ENCODE peak calls at places on chromosomes 2 and 18, in ten cellular contexts. F, B, K, W, N, X, H, R, M and E are unnamed samples.

GRCh38 chr2:219060821-219061791 is at the start of gene IHH:
- DNase-seq in N (peak), X (no peak), F (peak), R (peak), W (no peak), K (no peak), B (no peak), H (peak), M (peak), E (no peak)

GRCh38 chr2:62856228-62857040 is 150.9 kb downstream of the EHBP1 start:
- DNase-seq in K (no peak), W (no peak), N (no peak), F (no peak), B (peak), M (no peak), H (no peak), R (no peak), X (no peak), E (no peak)

GRCh38 chr18:77376043-77376732 is 126.5 kb downstream of the GALR1 start:
- DNase-seq in N (no peak), F (peak), H (no peak), K (no peak), X (no peak), B (no peak), R (no peak), W (no peak), M (peak), E (no peak)

GRCh38 chr2:214376631-214377624 is 33.9 kb upstream of the VWC2L start:
- DNase-seq in W (no peak), K (no peak), N (no peak), M (no peak), F (peak), R (no peak), B (no peak), H (no peak), X (no peak), E (no peak)

GRCh38 chr2:23404426-23404825 is 19.4 kb downstream of the KLHL29 start:
- DNase-seq in H (peak), W (peak), X (no peak), N (peak), B (no peak), F (peak), M (peak), R (no peak), K (peak), E (peak)

GRCh38 chr2:127085260-127085666 is 21.7 kb downstream of the BIN1 start:
- DNase-seq in W (no peak), N (no peak), K (no peak), M (no peak), F (no peak), H (peak), B (no peak), R (peak), X (no peak), E (no peak)

GRCh38 chr2:233387225-233387624 is 32.9 kb downstream of the DGKD start:
- DNase-seq in K (no peak), R (no peak), B (no peak), M (no peak), W (peak), F (no peak), X (no peak), H (no peak), N (no peak), E (no peak)

GRCh38 chr2:9618410-9618809 is 12.4 kb downstream of the YWHAQ start:
- DNase-seq in B (no peak), M (no peak), R (no peak), W (no peak), H (no peak), N (no peak), F (no peak), K (no peak), X (no peak), E (no peak)

GRCh38 chr2:211798868-211799267 is 739.7 kb downstream of the ERBB4 start:
- DNase-seq in X (no peak), R (no peak), W (no peak), N (no peak), F (no peak), B (no peak), M (no peak), H (no peak), K (no peak), E (no peak)

GRCh38 chr2:65922794-65923193 is 490.4 kb upstream of the SPRED2 start:
- DNase-seq in H (no peak), B (peak), R (no peak), N (no peak), K (peak), F (peak), X (no peak), W (peak), M (peak), E (no peak)

GRCh38 chr2:10080536-10081304 is 509 bp upstream of the CYS1 start:
- DNase-seq in N (peak), W (peak), K (no peak), B (no peak), H (peak), R (no peak), M (no peak), X (no peak), F (no peak), E (no peak)

GRCh38 chr2:7796200-7796563 is 879.0 kb downstream of the RNF144A start:
- DNase-seq in X (no peak), M (no peak), K (no peak), R (no peak), W (no peak), F (no peak), N (no peak), B (no peak), H (no peak), E (no peak)

GRCh38 chr18:54679318-54680149 is 88.5 kb downstream of the DYNAP start:
- DNase-seq in N (no peak), F (peak), R (no peak), M (no peak), B (no peak), K (no peak), H (peak), W (no peak), X (peak), E (no peak)

GRCh38 chr2:54176577-54176976 is 61.2 kb downstream of the ACYP2 start:
- DNase-seq in B (peak), R (no peak), F (peak), W (peak), H (peak), N (peak), K (peak), X (peak), M (peak), E (no peak)

GRCh38 chr2:200616193-200616592 is 30.4 kb downstream of the AOX1 start:
- DNase-seq in M (peak), N (no peak), H (no peak), W (no peak), B (no peak), X (no peak), F (no peak), K (no peak), R (no peak), E (no peak)

GRCh38 chr2:199818001-199818400 is 33.0 kb downstream of the FTCDNL1 start:
- DNase-seq in N (no peak), H (no peak), K (no peak), W (no peak), B (no peak), F (no peak), M (no peak), X (no peak), R (no peak), E (no peak)

GRCh38 chr2:96946625-96947024 is 39.8 kb downstream of the FAM178B start:
- DNase-seq in B (no peak), X (no peak), N (no peak), M (no peak), H (no peak), W (no peak), K (no peak), F (no peak), R (no peak), E (no peak)

GRCh38 chr2:173669271-173669853 is 295.8 kb downstream of the SP3 start:
- DNase-seq in R (no peak), H (no peak), B (no peak), W (no peak), K (no peak), X (no peak), F (peak), N (no peak), M (no peak), E (no peak)

GRCh38 chr2:173664520-173664919 is 300.7 kb downstream of the SP3 start:
- DNase-seq in W (no peak), N (no peak), F (no peak), H (no peak), K (no peak), M (no peak), B (no peak), X (no peak), R (no peak), E (no peak)

GRCh38 chr2:173667014-173667413 is 298.2 kb downstream of the SP3 start:
- DNase-seq in X (no peak), B (no peak), N (no peak), F (no peak), M (no peak), W (no peak), K (no peak), R (no peak), H (peak), E (no peak)

GRCh38 chr2:173669888-173670287 is 295.3 kb downstream of the SP3 start:
- DNase-seq in B (no peak), X (no peak), M (no peak), K (no peak), W (no peak), N (no peak), R (no peak), F (no peak), H (no peak), E (no peak)

DNA sequence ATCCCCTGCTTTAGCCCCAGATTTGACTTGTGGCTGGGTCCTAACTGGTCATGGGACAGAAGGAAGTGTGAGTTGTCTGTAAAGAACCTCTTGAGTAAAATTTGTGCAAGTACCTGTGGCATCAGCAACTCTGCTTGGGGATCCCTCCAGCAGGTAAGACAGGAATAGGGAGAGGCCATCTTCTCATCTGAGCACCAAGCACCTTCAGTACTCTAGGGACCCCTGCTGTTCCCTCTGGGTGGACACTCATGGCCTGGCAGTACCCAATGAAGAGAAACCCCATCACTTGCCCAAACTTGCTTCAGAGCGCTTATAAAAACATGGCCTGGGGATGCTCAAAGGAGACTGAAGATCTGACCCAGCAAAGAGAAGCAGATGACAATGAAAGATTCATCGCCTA is 297.8 kb downstream of the SP3 start:
- DNase-seq in W (no peak), H (no peak), M (no peak), X (peak), K (no peak), F (peak), N (no peak), R (no peak), B (no peak), E (no peak)
- TF ChIP-seq CTCF in W (no peak), H (no peak), M (no peak), X (peak), K (no peak), F (peak), N (no peak), R (no peak), B (no peak), E (no peak)

DNA sequence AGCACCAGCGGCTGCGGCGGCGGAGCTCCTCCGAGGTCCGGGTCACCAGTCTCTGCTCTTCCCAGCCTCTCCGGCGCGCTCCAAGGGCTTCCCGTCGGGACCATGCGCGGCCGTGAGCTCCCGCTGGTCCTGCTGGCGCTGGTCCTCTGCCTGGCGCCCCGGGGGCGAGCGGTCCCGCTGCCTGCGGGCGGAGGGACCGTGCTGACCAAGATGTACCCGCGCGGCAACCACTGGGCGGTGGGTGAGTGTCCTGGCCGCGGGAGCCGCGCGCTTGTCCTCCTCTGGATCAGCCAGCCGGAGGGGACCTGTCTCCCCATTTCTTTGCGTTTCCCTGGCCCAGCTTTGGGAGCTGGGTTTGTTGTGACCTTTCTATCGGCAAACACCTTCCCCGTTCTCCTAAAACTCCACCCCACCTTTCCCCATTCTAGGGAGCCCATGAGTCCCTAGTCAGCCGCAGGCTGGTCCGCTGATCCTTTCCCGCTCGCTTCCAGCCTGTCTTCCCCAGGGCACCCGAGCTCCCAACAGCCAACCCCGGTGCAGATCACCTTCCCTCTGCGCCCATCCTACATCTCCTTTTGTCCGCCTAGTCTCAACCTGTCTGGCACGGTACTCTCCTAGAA is 316 bp downstream of the GRP start:
- DNase-seq in X (no peak), H (no peak), F (no peak), R (no peak), N (peak), B (no peak), K (no peak), M (no peak), W (no peak), E (no peak)
- H3K4me3 ChIP-seq in X (no peak), H (no peak), F (no peak), R (no peak), N (peak), B (peak), K (no peak), M (no peak), W (no peak), E (peak)

GRCh38 chr18:76251691-76252090 is 243.4 kb downstream of the ZNF516 start:
- DNase-seq in H (no peak), X (no peak), F (no peak), N (no peak), K (no peak), B (no peak), M (no peak), R (no peak), W (no peak), E (no peak)

GRCh38 chr18:76255070-76255683 is 239.9 kb downstream of the ZNF516 start:
- DNase-seq in B (no peak), W (no peak), N (no peak), F (no peak), H (no peak), X (peak), M (no peak), K (no peak), R (no peak), E (no peak)

GRCh38 chr18:76256897-76257500 is 238.0 kb downstream of the ZNF516 start:
- DNase-seq in X (peak), R (no peak), B (no peak), W (no peak), M (peak), N (peak), F (peak), H (peak), K (peak), E (no peak)

GRCh38 chr18:76258209-76258608 is 236.8 kb downstream of the ZNF516 start:
- DNase-seq in B (no peak), R (no peak), M (no peak), X (no peak), F (no peak), W (no peak), K (no peak), N (no peak), H (no peak), E (no peak)

DNA sequence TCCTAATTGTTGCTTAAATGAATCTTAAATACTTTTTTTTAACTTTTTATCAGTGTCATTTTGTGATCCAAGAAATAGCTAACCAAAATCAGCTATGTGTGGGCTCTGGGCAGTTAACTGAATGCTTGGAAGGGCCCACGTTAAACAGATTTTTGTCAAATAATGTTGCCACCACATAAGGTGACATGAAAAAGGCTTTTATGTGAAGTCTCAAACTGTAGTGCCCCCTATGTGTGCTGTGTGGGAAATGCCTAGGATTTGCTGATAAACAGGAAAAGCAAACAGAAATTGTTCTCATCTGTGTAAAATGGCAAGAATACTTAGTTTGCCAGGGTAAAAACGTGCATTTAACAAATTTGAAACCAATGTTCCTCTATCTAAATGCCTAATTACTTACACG is 242.2 kb downstream of the ZNF516 start:
- DNase-seq in N (peak), R (no peak), W (no peak), F (no peak), X (peak), M (no peak), K (no peak), B (no peak), H (no peak), E (no peak)
- H3K27ac ChIP-seq in N (no peak), R (no peak), W (no peak), F (no peak), X (no peak), M (no peak), K (no peak), B (no peak), H (no peak), E (no peak)

GRCh38 chr2:37026050-37026449 is 58.1 kb downstream of the HEATR5B start:
- DNase-seq in B (no peak), F (peak), H (peak), W (no peak), M (no peak), K (no peak), X (peak), N (peak), R (no peak), E (no peak)
- TF ChIP-seq CTCF in B (peak), F (peak), H (no peak), W (no peak), M (no peak), K (no peak), X (peak), N (peak), R (no peak), E (no peak)

GRCh38 chr18:11750171-11750570 is 61.1 kb downstream of the GNAL start:
- DNase-seq in X (no peak), F (no peak), K (no peak), M (no peak), W (no peak), N (no peak), H (no peak), R (no peak), B (no peak), E (no peak)

GRCh38 chr18:11751305-11752115 is 62.4 kb downstream of the GNAL start:
- DNase-seq in F (no peak), B (no peak), X (no peak), H (peak), W (no peak), N (peak), R (no peak), K (no peak), M (no peak), E (no peak)

GRCh38 chr18:11749305-11749704 is 60.2 kb downstream of the GNAL start:
- DNase-seq in H (no peak), B (no peak), X (no peak), R (no peak), W (no peak), N (no peak), M (no peak), K (no peak), F (no peak), E (no peak)

GRCh38 chr18:11752116-11752911 is 63.2 kb downstream of the GNAL start:
- DNase-seq in W (no peak), X (no peak), B (no peak), N (peak), R (no peak), F (peak), K (no peak), H (peak), M (no peak), E (no peak)

DNA sequence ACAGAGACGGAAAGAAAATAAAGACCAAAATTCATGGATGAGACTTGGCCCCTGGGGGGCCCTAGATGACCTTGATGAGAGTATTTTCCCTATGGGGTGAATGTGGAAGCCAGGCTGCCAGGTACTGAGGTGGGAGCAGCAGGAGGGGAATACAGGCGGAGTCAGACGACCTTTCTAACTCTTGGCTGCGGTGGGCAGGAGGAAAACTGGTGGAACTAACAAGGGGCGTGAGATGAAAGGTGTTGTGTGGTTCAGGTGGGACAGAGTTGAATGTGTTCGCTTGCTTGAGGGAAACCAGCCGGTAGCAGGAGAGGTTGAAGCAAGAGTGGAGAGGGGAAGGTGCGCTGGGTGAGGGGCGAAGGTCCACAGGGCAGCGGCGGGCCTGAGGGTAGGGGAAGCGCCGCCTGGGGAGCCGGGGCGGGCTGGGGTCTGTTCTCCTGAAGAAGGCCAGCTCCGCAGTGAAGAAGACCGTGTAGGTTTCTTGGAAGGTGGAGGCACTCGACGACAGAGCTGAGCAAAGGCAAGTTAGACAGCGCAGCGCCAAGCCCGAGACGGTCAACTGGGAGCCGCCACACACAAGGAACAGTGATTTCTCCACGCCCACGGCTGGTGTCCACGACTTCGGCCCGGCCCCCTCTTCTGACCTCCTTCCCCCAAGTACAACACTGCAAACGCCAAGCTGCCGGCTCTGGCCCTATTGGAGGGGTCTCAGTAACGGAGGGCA is 61.7 kb downstream of the GNAL start:
- DNase-seq in H (no peak), W (no peak), K (no peak), N (no peak), R (no peak), X (no peak), M (no peak), B (no peak), F (no peak), E (no peak)
- H3K4me3 ChIP-seq in H (no peak), W (no peak), K (no peak), N (no peak), R (peak), X (no peak), M (no peak), B (peak), F (no peak), E (peak)

GRCh38 chr2:98726735-98727368 is 4.1 kb downstream of the MGAT4A start:
- DNase-seq in N (no peak), F (no peak), B (no peak), W (no peak), K (no peak), R (no peak), X (no peak), H (no peak), M (no peak), E (no peak)
- H3K27ac ChIP-seq in N (no peak), F (no peak), B (peak), W (peak), K (peak), R (peak), X (no peak), H (no peak), M (no peak), E (no peak)

GRCh38 chr2:99691931-99692330 is 202.1 kb upstream of the REV1 start:
- DNase-seq in M (no peak), N (no peak), X (no peak), H (no peak), W (no peak), B (peak), F (no peak), K (no peak), R (no peak), E (peak)

GRCh38 chr2:99694331-99694730 is 204.5 kb upstream of the REV1 start:
- DNase-seq in X (no peak), N (peak), K (no peak), M (no peak), R (no peak), W (no peak), H (no peak), F (no peak), B (no peak), E (peak)

GRCh38 chr2:99695856-99696255 is 206.0 kb upstream of the REV1 start:
- DNase-seq in W (no peak), N (no peak), X (no peak), B (no peak), H (no peak), F (no peak), R (no peak), K (no peak), M (no peak), E (no peak)

GRCh38 chr2:99695121-99695773 is 205.4 kb upstream of the REV1 start:
- DNase-seq in X (no peak), B (no peak), H (no peak), K (no peak), F (no peak), N (no peak), R (no peak), W (no peak), M (no peak), E (peak)

GRCh38 chr2:99692785-99693184 is 203.0 kb upstream of the REV1 start:
- DNase-seq in B (no peak), M (no peak), W (no peak), K (no peak), H (no peak), F (peak), N (peak), X (no peak), R (no peak), E (peak)
- TF ChIP-seq CTCF in B (no peak), M (no peak), W (no peak), K (no peak), H (no peak), F (peak), N (peak), X (no peak), R (no peak), E (no peak)

GRCh38 chr18:12921178-12921577 is 26.6 kb upstream of the SEH1L start:
- DNase-seq in H (no peak), K (no peak), M (no peak), X (no peak), B (no peak), F (no peak), W (no peak), R (no peak), N (no peak), E (no peak)
- H3K4me3 ChIP-seq in H (no peak), K (no peak), M (no peak), X (no peak), B (no peak), F (no peak), W (no peak), R (no peak), N (no peak), E (no peak)